ENCODE peak calls at places on chromosomes 16 and 17, in six cellular contexts. U is AG08395; K is stimulated activated CD8-positive, alpha-beta memory T cell treated with anti-CD3 and anti-CD28 coated beads, Interleukin-15, amount 100 ng/mL, for 24 hours; I is T-cell; B is nucleus accumbens; C is NCI-H446 treated with DMSO at 0.1 percent for 48 hours. S is an unnamed sample.
A peak's percentile ranks its signal among the peaks of the same experiment; 100 is the strongest.

GRCh38 chr16:67779256-67780014 is 26.9 kb downstream of the RANBP10 start:
- DNase-seq in U (no peak), K (no peak), I (no peak), B (no peak), C (no peak), S (no peak)

GRCh38 chr17:2690165-2691068 is 21.1 kb downstream of the CLUH start:
- DNase-seq in U (no peak), K (no peak), I (no peak), B (no peak), C (no peak), S (no peak)

GRCh38 chr17:63113167-63113566 is 147.1 kb downstream of the TANC2 start:
- DNase-seq in U (no peak), K (no peak), I (no peak), B (no peak), C (no peak), S (no peak)

GRCh38 chr17:20028436-20028835 is 19.3 kb downstream of the SPECC1 start:
- DNase-seq in U (no peak), K (no peak), I (no peak), B (no peak), C (no peak), S (no peak)

GRCh38 chr16:11989238-11990160 is 13.0 kb downstream of the SNX29 start:
- DNase-seq in U (no peak), K (no peak), I (no peak), B (peak; percentile 64), C (no peak), S (no peak)

GRCh38 chr17:81165246-81166032 is at the start of gene PVALEF:
- DNase-seq in U (no peak), K (no peak), I (no peak), B (peak; percentile 62), C (no peak), S (no peak)

GRCh38 chr17:29165261-29165660 is 14.9 kb downstream of the MYO18A start:
- DNase-seq in U (no peak), K (no peak), I (no peak), B (no peak), C (no peak), S (no peak)

GRCh38 chr17:82118815-82119380 is 20.9 kb upstream of the FASN start:
- DNase-seq in U (no peak), K (no peak), I (no peak), B (no peak), C (no peak), S (no peak)

GRCh38 chr16:67446968-67447507 is 16.1 kb downstream of the HSD11B2 start:
- DNase-seq in U (no peak), K (no peak), I (no peak), B (no peak), C (no peak), S (no peak)

GRCh38 chr17:4769628-4770027 is 2.1 kb upstream of the TM4SF5 start:
- DNase-seq in U (peak; percentile 64), K (no peak), I (no peak), B (no peak), C (no peak), S (no peak)

GRCh38 chr17:56441331-56441730 is 152.2 kb upstream of the NOG start:
- DNase-seq in U (peak; percentile 23), K (no peak), I (no peak), B (no peak), C (no peak), S (peak; percentile 35)

GRCh38 chr16:77977336-77977735 is 45.0 kb upstream of the CLEC3A start:
- DNase-seq in U (no peak), K (no peak), I (no peak), B (no peak), C (no peak), S (no peak)

GRCh38 chr17:46821482-46822387 is 3.2 kb upstream of the WNT3 start:
- DNase-seq in U (no peak), K (no peak), I (no peak), B (no peak), C (no peak), S (no peak)

GRCh38 chr16:79485020-79485419 is 115.5 kb downstream of the MAF start:
- DNase-seq in U (no peak), K (no peak), I (no peak), B (no peak), C (no peak), S (no peak)

S was measured in MG63.